ENCODE peak calls at places on chromosomes 5 and 9, in nine cellular contexts. H, N, A, M, V, J, Y, W and U are unnamed samples.

GRCh38 chr5:133742370-133743036 is 130.2 kb upstream of the FSTL4 start:
- DNase-seq in H (no peak), N (peak), A (no peak), M (no peak), V (no peak), J (no peak), Y (no peak), W (peak), U (no peak)

GRCh38 chr5:77006124-77006523 is 24.1 kb upstream of the AGGF1 start:
- DNase-seq in H (no peak), N (no peak), A (no peak), M (no peak), V (no peak), J (no peak), Y (no peak), W (no peak), U (no peak)

GRCh38 chr5:7331083-7331482 is 64.9 kb upstream of the ADCY2 start:
- DNase-seq in H (no peak), N (no peak), A (no peak), M (no peak), V (no peak), J (no peak), Y (no peak), W (no peak), U (no peak)

GRCh38 chr5:1955586-1955985 is 72.9 kb upstream of the IRX4 start:
- DNase-seq in H (no peak), N (no peak), A (no peak), M (no peak), V (no peak), J (no peak), Y (no peak), W (no peak), U (no peak)

GRCh38 chr9:110249639-110250038 is 6.7 kb downstream of the TXN start:
- DNase-seq in H (no peak), N (no peak), A (no peak), M (no peak), V (no peak), J (no peak), Y (no peak), W (no peak), U (no peak)

GRCh38 chr9:37035472-37036236 is 1.6 kb upstream of the PAX5 start:
- DNase-seq in H (no peak), N (no peak), A (no peak), M (no peak), V (no peak), J (peak), Y (no peak), W (no peak), U (no peak)

GRCh38 chr9:18274693-18275092 is 199.3 kb upstream of the ADAMTSL1 start:
- DNase-seq in H (no peak), N (peak), A (no peak), M (no peak), V (peak), J (peak), Y (no peak), W (no peak), U (no peak)

GRCh38 chr5:138389332-138389731 is 36.8 kb downstream of the KDM3B start:
- DNase-seq in H (no peak), N (no peak), A (no peak), M (no peak), V (no peak), J (peak), Y (no peak), W (no peak), U (no peak)

GRCh38 chr9:89929721-89930480 is 325.1 kb downstream of the GADD45G start:
- DNase-seq in H (no peak), N (no peak), A (no peak), M (no peak), V (peak), J (no peak), Y (peak), W (no peak), U (no peak)

GRCh38 chr9:91428927-91429351 is 5.3 kb upstream of the NFIL3 start:
- DNase-seq in H (no peak), N (no peak), A (no peak), M (no peak), V (no peak), J (peak), Y (no peak), W (no peak), U (no peak)

GRCh38 chr9:95003694-95004451 is 277.4 kb downstream of the AOPEP start:
- DNase-seq in H (no peak), N (peak), A (no peak), M (peak), V (no peak), J (peak), Y (no peak), W (peak), U (no peak)

GRCh38 chr9:38059233-38059936 is 9.6 kb downstream of the SHB start:
- DNase-seq in H (no peak), N (peak), A (no peak), M (no peak), V (no peak), J (peak), Y (peak), W (no peak), U (no peak)

GRCh38 chr5:144084971-144085370 is 85.5 kb downstream of the YIPF5 start:
- DNase-seq in H (no peak), N (no peak), A (no peak), M (no peak), V (no peak), J (no peak), Y (no peak), W (no peak), U (no peak)

GRCh38 chr5:93658044-93658443 is 75.0 kb downstream of the NR2F1 start:
- DNase-seq in H (no peak), N (no peak), A (no peak), M (no peak), V (no peak), J (peak), Y (no peak), W (no peak), U (no peak)

GRCh38 chr9:116198344-116198743 is 44.8 kb downstream of the PAPPA start:
- DNase-seq in H (no peak), N (peak), A (no peak), M (no peak), V (no peak), J (peak), Y (no peak), W (no peak), U (no peak)

GRCh38 chr5:31193591-31194457 is at the start of gene CDH6:
- DNase-seq in H (no peak), N (peak), A (peak), M (no peak), V (peak), J (peak), Y (no peak), W (no peak), U (no peak)

GRCh38 chr5:72988769-72989168 is 32.9 kb downstream of the FCHO2 start:
- DNase-seq in H (no peak), N (peak), A (no peak), M (no peak), V (no peak), J (peak), Y (no peak), W (no peak), U (no peak)

GRCh38 chr5:97528941-97529340 is 345.9 kb upstream of the RIOK2 start:
- DNase-seq in H (no peak), N (no peak), A (no peak), M (no peak), V (no peak), J (peak), Y (no peak), W (no peak), U (no peak)

GRCh38 chr5:43036856-43037711 is 3.0 kb downstream of the ANXA2R start:
- DNase-seq in H (no peak), N (peak), A (no peak), M (no peak), V (no peak), J (peak), Y (no peak), W (no peak), U (no peak)